ENCODE peak calls at places on chromosomes 1 and 21, in five cellular contexts. C is tibial artery, T is kidney epithelial cell, I is A549, B is astrocyte of the cerebellum. U is an unnamed sample.
A peak's percentile ranks its signal among the peaks of the same experiment; 100 is the strongest.

GRCh38 chr1:209601809-209602657 is 18.5 kb downstream of the CAMK1G start:
- DNase-seq in C (no peak), T (no peak), I (peak; percentile 55), B (peak; percentile 11), U (no peak)

GRCh38 chr1:4108741-4109625 is 208.9 kb upstream of the C1orf174 start:
- DNase-seq in C (peak; percentile 50), T (no peak), I (no peak), B (no peak), U (no peak)

GRCh38 chr1:23634840-23635642 is 56.6 kb upstream of the RPL11 start:
- DNase-seq in C (peak; percentile 77), T (peak; percentile 18), I (peak; percentile 86), B (peak; percentile 54), U (peak; percentile 12)

GRCh38 chr1:28580706-28581530 is 11.1 kb upstream of the RAB42 start:
- DNase-seq in C (peak; percentile 67), T (no peak), I (no peak), B (no peak), U (no peak)

GRCh38 chr1:82090104-82090503 is 289.4 kb downstream of the ADGRL2 start:
- DNase-seq in C (no peak), T (no peak), I (no peak), B (no peak), U (no peak)

GRCh38 chr1:36206323-36206858 is 17.9 kb upstream of the THRAP3 start:
- DNase-seq in C (no peak), T (no peak), I (no peak), B (no peak), U (no peak)

GRCh38 chr1:82226198-82226505 is 425.4 kb downstream of the ADGRL2 start:
- DNase-seq in C (no peak), T (no peak), I (no peak), B (no peak), U (no peak)

GRCh38 chr1:966135-966602 is at the start of gene PLEKHN1:
- DNase-seq in C (no peak), T (no peak), I (no peak), B (no peak), U (no peak)

GRCh38 chr21:28294046-28294445 is 698.6 kb downstream of the LTN1 start:
- DNase-seq in C (no peak), T (no peak), I (no peak), B (no peak), U (no peak)

GRCh38 chr1:12179111-12179519 is 12.3 kb downstream of the TNFRSF1B start:
- DNase-seq in C (no peak), T (peak; percentile 32), I (no peak), B (no peak), U (peak; percentile 49)

GRCh38 chr1:226892534-226892895 is 22.1 kb downstream of the PSEN2 start:
- DNase-seq in C (peak; percentile 33), T (no peak), I (no peak), B (no peak), U (no peak)

GRCh38 chr1:245365071-245365470 is 210.3 kb downstream of the KIF26B start:
- DNase-seq in C (peak; percentile 23), T (no peak), I (no peak), B (no peak), U (no peak)

GRCh38 chr1:187409341-187409740 is 580.6 kb downstream of the PLA2G4A start:
- DNase-seq in C (no peak), T (no peak), I (no peak), B (no peak), U (no peak)

GRCh38 chr1:3767328-3767925 is 5.1 kb upstream of the SMIM1 start:
- DNase-seq in C (no peak), T (no peak), I (no peak), B (no peak), U (no peak)

GRCh38 chr1:1397839-1398523 is 1.2 kb downstream of the CCNL2 start:
- DNase-seq in C (no peak), T (no peak), I (no peak), B (no peak), U (no peak)

GRCh38 chr1:55572878-55573734 is 357.9 kb upstream of the USP24 start:
- DNase-seq in C (no peak), T (peak; percentile 81), I (peak; percentile 13), B (peak; percentile 42), U (no peak)

DNA sequence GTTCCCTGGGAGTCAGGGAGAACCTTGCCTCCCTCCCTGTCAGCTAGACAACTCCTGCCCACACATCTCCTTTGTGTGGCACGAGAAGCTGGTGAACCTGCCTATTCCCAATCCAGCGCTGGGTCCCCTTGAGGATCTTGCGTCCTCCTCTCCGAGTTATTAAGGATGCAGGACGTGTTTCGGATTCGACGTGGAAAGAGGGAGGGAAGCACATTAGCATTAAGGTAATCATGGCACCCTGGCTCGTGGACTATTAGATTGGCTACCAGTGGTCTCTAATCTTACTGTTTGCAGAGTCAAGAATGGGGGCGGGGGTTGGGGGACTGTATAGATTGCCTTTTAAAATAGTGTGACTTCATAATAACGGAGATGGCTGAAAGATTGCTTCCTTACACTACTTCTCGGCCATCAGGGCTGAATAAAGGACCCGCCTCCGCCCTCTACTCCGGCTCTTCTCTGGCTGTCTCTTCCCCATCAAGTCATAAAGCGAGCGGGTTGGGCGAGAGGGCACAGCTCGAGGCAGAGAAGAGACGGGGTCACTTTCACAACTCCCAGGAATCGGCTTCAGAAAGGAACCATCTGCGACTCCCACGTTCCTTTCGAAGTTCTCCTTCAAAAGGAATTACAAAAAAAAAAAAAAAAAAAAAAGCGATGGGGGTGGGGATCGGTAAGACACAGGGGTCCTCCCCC is 1.7 kb downstream of the LRRC7 start:
- DNase-seq in C (no peak), T (no peak), I (no peak), B (no peak), U (no peak)
- H3K4me3 ChIP-seq in C (peak overlapping the region; percentile 10), T (peak overlapping the region; percentile 51), I (no peak overlapping the region), B (peak overlapping the region; percentile 54), U (no peak overlapping the region)

GRCh38 chr1:96596226-96596625 is 125.4 kb upstream of the PTBP2 start:
- DNase-seq in C (no peak), T (no peak), I (peak; percentile 8), B (no peak), U (no peak)
- TF ChIP-seq CTCF in C (no peak), T (peak; percentile 61), I (peak; percentile 25), B (peak; percentile 46), U (peak; percentile 41)

DNA sequence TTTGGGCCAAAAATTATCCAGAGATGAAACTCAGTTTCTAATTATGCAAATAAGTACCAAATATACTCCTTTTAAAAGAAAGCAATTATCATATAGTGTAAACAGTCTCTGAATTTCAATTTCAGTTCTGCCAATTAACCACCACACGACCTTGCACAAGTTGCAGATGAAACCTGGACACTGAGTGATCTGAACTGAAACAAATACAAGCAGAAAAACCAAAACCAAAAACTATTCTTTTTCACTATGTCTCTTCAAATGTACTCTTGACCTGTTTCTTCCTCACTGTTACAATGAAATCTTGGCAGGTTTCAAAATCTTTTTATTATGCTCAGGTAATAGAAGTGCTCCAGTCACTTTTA is 79.2 kb downstream of the TYW3 start:
- DNase-seq in C (no peak), T (no peak), I (no peak), B (no peak), U (no peak)
- H3K4me3 ChIP-seq in C (no peak overlapping the region), T (no peak overlapping the region), I (no peak overlapping the region), B (no peak overlapping the region), U (no peak overlapping the region)

GRCh38 chr1:199550384-199551067 is 477.0 kb upstream of the NR5A2 start:
- DNase-seq in C (no peak), T (no peak), I (no peak), B (peak; percentile 44), U (no peak)
- TF ChIP-seq CTCF in C (no peak), T (peak; percentile 40), I (no peak), B (peak; percentile 50), U (peak; percentile 1)

DNA sequence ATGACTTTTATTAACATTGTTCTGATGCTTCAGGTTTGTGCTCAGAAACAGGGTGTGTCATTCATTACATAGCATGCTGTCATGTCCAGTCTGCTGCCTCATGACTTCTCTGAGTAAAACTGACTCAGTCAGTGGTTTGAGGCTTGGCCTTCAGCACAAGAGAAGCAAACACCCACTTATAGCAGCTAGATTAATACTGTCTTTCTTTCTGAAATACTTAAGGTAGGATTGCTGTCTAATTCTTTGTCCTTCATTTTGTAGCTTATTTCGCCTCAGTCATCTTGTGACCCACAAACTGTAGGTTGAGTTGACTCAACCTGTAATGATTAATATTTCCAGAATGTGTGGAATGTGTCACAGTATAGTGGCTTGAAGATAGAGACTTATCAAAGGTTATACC is 32.9 kb downstream of the RASAL2 start:
- DNase-seq in C (no peak), T (peak; percentile 90), I (peak; percentile 19), B (peak; percentile 64), U (peak; percentile 53)
- H3K4me3 ChIP-seq in C (no peak overlapping the region), T (no peak overlapping the region), I (no peak overlapping the region), B (no peak overlapping the region), U (no peak overlapping the region)

GRCh38 chr1:170664828-170665617 is 1.1 kb downstream of the PRRX1 start:
- DNase-seq in C (peak; percentile 83), T (no peak), I (no peak), B (no peak), U (no peak)
- TF ChIP-seq CTCF in C (peak; percentile 16), T (peak; percentile 19), I (no peak), B (no peak), U (peak; percentile 36)

GRCh38 chr21:44952116-44952928 is 12.5 kb downstream of the SLX9 start:
- DNase-seq in C (peak; percentile 93), T (no peak), I (no peak), B (no peak), U (no peak)

GRCh38 chr21:44952929-44953627 is 13.2 kb downstream of the SLX9 start:
- DNase-seq in C (no peak), T (no peak), I (no peak), B (no peak), U (no peak)

GRCh38 chr21:44954281-44954771 is 14.5 kb downstream of the SLX9 start:
- DNase-seq in C (no peak), T (no peak), I (no peak), B (no peak), U (no peak)

GRCh38 chr21:44955141-44955802 is 15.4 kb downstream of the SLX9 start:
- DNase-seq in C (peak; percentile 88), T (no peak), I (no peak), B (no peak), U (no peak)

DNA sequence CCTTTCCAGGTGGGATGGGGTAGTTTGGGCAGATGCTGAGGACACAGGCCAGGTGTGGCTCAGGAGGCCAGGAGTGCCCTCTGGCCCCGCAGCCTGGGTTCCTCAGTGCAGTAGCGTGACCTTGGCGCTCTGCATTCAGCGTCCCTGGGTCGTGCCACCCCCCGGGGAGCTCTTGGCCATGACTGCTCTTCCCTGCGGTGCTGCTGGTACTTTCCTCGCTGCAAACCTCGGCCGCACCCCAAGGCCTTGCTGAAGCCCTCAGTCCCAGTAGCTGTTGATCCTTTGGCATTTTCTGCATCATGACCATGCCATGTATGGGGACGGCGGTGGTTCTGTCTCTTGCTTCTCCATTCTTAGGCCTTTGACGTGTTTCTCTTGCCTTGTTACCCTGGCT is 13.8 kb downstream of the SLX9 start:
- DNase-seq in C (no peak), T (no peak), I (no peak), B (no peak), U (no peak)
- H3K4me3 ChIP-seq in C (no peak overlapping the region), T (no peak overlapping the region), I (no peak overlapping the region), B (no peak overlapping the region), U (no peak overlapping the region)